ENCODE peak calls at places on chromosomes 13 and 19, in seven cellular contexts. W is body of pancreas, H is suprapubic skin, A is fibroblast of lung, O is SK-N-SH, L is fibroblast of pulmonary artery, D is AG10803. X is an unnamed sample.

GRCh38 chr19:49988007-49988406 is 27.0 kb upstream of the SIGLEC11 start:
- DNase-seq in O (no peak), H (no peak), D (no peak), W (no peak), A (no peak), L (no peak), X (no peak)

GRCh38 chr13:90084684-90085290 is 1262.7 kb upstream of the MIR17HG start:
- DNase-seq in H (no peak), L (peak), D (peak), O (no peak), A (peak), W (no peak), X (no peak)

GRCh38 chr19:43432866-43433673 is 18.4 kb downstream of the TEX101 start:
- DNase-seq in L (peak), A (peak), D (peak), H (no peak), W (peak), O (peak), X (peak)

GRCh38 chr19:47723573-47723923 is 10.3 kb downstream of the EHD2 start:
- DNase-seq in W (peak), A (peak), O (no peak), D (peak), L (peak), H (no peak), X (no peak)

GRCh38 chr19:47633516-47633915 is 24.6 kb downstream of the BICRA start:
- DNase-seq in L (no peak), A (no peak), W (no peak), H (no peak), D (no peak), O (no peak), X (no peak)

GRCh38 chr19:20565321-20566018 is at the start of gene ZNF737:
- DNase-seq in A (peak), W (peak), L (peak), H (peak), O (peak), D (peak), X (peak)

GRCh38 chr19:10617409-10618121 is 7.8 kb upstream of the SLC44A2 start:
- DNase-seq in L (peak), H (no peak), O (peak), D (peak), W (no peak), A (peak), X (no peak)

GRCh38 chr19:4745986-4746385 is 22.3 kb upstream of the DPP9 start:
- DNase-seq in L (no peak), D (no peak), H (no peak), A (no peak), O (no peak), W (no peak), X (no peak)

GRCh38 chr13:97242755-97243497 is 20.8 kb downstream of the MBNL2 start:
- DNase-seq in W (no peak), L (no peak), D (no peak), H (no peak), A (no peak), O (no peak), X (no peak)

GRCh38 chr13:75372517-75372916 is 109.5 kb downstream of the TBC1D4 start:
- DNase-seq in A (no peak), H (no peak), O (peak), D (peak), L (peak), W (peak), X (peak)

GRCh38 chr13:73622375-73622774 is 511.8 kb downstream of the KLF12 start:
- DNase-seq in L (peak), D (no peak), W (no peak), A (no peak), O (no peak), H (no peak), X (no peak)

GRCh38 chr13:83272076-83272475 is 610.2 kb downstream of the SLITRK1 start:
- DNase-seq in H (no peak), O (no peak), A (no peak), L (peak), D (no peak), W (no peak), X (no peak)

GRCh38 chr19:6297202-6297601 is 17.4 kb upstream of the MLLT1 start:
- DNase-seq in D (no peak), A (no peak), H (no peak), W (no peak), L (no peak), O (no peak), X (peak)

GRCh38 chr19:4715529-4716221 is 8.0 kb downstream of the DPP9 start:
- DNase-seq in A (no peak), L (no peak), O (peak), D (no peak), W (peak), H (no peak), X (no peak)

GRCh38 chr13:27383104-27383921 is 41.1 kb upstream of the GTF3A start:
- DNase-seq in H (no peak), D (no peak), W (peak), A (no peak), O (no peak), L (no peak), X (no peak)

GRCh38 chr13:112685856-112686255 is 4.0 kb upstream of the ATP11A start:
- DNase-seq in A (no peak), D (no peak), O (no peak), W (peak), L (no peak), H (peak), X (no peak)

GRCh38 chr19:47719047-47719885 is 6.0 kb downstream of the EHD2 start:
- DNase-seq in W (peak), O (peak), H (peak), D (peak), L (peak), A (peak), X (no peak)

GRCh38 chr13:110305949-110306339 is 1.0 kb downstream of the COL4A1 start:
- DNase-seq in O (no peak), A (peak), H (peak), L (peak), W (no peak), D (peak), X (no peak)

GRCh38 chr13:64900039-64900438 is 2330.1 kb downstream of the PCDH9 start:
- DNase-seq in H (no peak), W (no peak), D (no peak), A (no peak), O (no peak), L (no peak), X (no peak)

GRCh38 chr19:8030906-8031305 is 21.7 kb upstream of the CCL25 start:
- DNase-seq in W (no peak), A (no peak), O (no peak), L (no peak), D (no peak), H (no peak), X (no peak)

GRCh38 chr19:34994286-34994642 is 5.9 kb upstream of the GRAMD1A start:
- DNase-seq in O (no peak), D (no peak), H (no peak), W (no peak), A (no peak), L (no peak), X (no peak)

GRCh38 chr13:113407103-113407530 is 43.2 kb upstream of the GRTP1 start:
- DNase-seq in A (no peak), L (no peak), D (no peak), W (no peak), O (no peak), H (peak), X (no peak)

GRCh38 chr13:35694549-35695233 is 218.2 kb upstream of the MAB21L1 start:
- DNase-seq in A (no peak), D (no peak), H (peak), O (no peak), L (no peak), W (no peak), X (no peak)

GRCh38 chr13:44386932-44387556 is 13.4 kb downstream of the SERP2 start:
- DNase-seq in H (no peak), A (no peak), O (no peak), W (no peak), L (no peak), D (no peak), X (no peak)

GRCh38 chr19:50379602-50380001 is 3.3 kb downstream of the NR1H2 start:
- DNase-seq in A (no peak), L (no peak), O (no peak), D (no peak), W (no peak), H (no peak), X (no peak)

GRCh38 chr19:49570138-49570856 is 10.1 kb downstream of the NOSIP start:
- DNase-seq in A (peak), W (peak), H (no peak), L (peak), O (peak), D (peak), X (peak)

GRCh38 chr13:42696191-42696590 is 85.2 kb upstream of the FAM216B start:
- DNase-seq in A (peak), D (peak), O (no peak), H (no peak), W (no peak), L (peak), X (no peak)

GRCh38 chr19:4455742-4456565 is 1.6 kb downstream of the UBXN6 start:
- DNase-seq in O (peak), H (no peak), W (peak), L (peak), A (peak), D (peak), X (no peak)

GRCh38 chr19:9156304-9156703 is 16.1 kb downstream of the ZNF317 start:
- DNase-seq in H (no peak), A (no peak), W (no peak), O (no peak), L (no peak), D (no peak), X (no peak)

GRCh38 chr13:51946163-51946669 is 65.0 kb downstream of the ATP7B start:
- DNase-seq in D (no peak), H (no peak), A (no peak), L (no peak), O (no peak), W (no peak), X (no peak)

GRCh38 chr19:38543807-38544568 is 73.8 kb downstream of the MAP4K1 start:
- DNase-seq in O (peak), L (peak), D (peak), A (peak), H (no peak), W (peak), X (peak)

GRCh38 chr13:102686024-102686423 is 8.8 kb downstream of the METTL21C start:
- DNase-seq in W (no peak), A (no peak), O (no peak), D (no peak), L (no peak), H (no peak), X (no peak)

GRCh38 chr19:3434630-3435553 is 45.4 kb downstream of the SMIM24 start:
- DNase-seq in H (peak), D (peak), L (peak), O (peak), A (peak), W (peak), X (peak)

GRCh38 chr19:3433313-3433712 is 47.0 kb downstream of the SMIM24 start:
- DNase-seq in O (no peak), L (no peak), A (no peak), W (no peak), D (no peak), H (no peak), X (no peak)

GRCh38 chr19:3431760-3432397 is 48.4 kb downstream of the SMIM24 start:
- DNase-seq in L (no peak), O (no peak), A (no peak), H (no peak), D (no peak), W (no peak), X (no peak)

DNA sequence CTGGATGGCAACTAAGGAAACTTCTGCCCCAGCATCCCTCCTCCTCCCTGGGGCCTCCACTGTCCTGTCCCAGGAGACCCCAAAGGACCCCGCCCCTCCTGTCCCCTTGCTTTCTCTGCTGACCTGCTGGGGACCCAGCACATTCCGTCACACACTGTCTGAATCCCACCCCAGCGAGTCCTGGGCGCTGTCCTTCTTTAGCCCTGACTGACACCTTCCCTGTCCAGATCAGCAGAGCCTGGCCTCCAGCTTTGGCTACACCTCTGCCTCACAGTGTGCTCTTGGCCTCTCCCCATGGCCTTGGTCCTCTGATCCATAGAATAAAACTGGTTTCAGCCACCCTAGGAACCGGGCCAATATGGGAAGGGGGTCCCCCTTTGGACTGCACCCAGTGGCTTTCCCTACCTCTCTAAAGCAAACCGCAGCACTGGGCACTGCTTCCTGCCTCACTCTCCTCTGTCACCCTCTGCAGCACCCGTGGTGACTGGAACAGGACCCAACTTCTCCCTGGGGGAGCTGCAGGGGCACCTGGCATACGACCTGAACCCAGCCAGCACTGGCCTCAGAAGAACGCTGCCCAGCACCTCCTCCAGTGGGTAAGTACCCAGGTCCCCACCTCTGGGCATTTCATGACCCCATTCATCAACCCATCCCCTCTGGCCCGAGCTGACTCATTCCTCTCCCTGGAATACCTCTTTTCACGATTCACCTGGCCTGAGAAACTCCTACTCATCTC is 46.4 kb downstream of the SMIM24 start:
- DNase-seq in D (no peak), L (no peak), H (no peak), W (no peak), A (no peak), O (no peak), X (no peak)
- H3K4me3 ChIP-seq in D (no peak), L (no peak), H (peak), W (no peak), A (no peak), O (no peak), X (peak)

DNA sequence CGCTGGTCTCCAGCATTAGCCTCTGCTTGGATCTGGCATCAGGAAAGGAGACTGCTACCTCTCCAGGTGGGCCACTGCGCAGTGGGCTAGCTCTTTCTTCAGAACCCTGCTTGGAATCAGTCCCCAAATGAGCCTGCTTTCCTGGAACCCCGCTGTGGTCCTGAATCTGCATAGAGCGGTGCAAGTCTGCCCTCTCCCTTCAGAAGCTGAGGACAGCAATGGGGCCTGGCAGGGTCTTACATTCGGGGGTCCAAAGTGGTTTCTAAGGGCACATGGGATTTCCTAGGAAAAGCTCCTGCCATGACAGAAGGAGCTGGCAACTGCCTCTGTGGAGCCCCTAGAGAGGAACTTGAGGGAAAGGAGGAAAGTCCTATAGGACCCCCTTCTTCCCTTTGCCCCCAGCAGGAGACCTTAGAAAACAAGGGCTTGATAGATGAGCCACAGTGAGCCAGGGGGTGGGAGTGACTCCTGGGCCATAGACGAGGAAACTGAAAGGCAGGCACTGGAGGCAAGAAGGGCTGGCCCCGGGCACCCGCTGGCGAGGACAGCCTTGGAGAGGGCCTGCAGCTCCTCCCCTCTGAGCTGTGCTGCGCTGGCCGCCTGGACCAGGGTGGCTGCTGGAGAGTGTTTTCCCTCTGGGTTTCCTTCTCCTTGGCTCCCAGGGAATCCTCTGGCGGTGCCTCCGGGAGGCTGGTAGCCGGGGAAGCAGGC is 1.4 kb upstream of the VSTM2B start:
- DNase-seq in W (no peak), L (no peak), A (no peak), O (no peak), H (no peak), D (no peak), X (no peak)
- H3K4me3 ChIP-seq in W (no peak), L (no peak), A (no peak), O (no peak), H (no peak), D (no peak), X (no peak)

GRCh38 chr19:2912306-2912705 is 11.6 kb downstream of the ZNF57 start:
- DNase-seq in W (no peak), D (no peak), O (no peak), L (no peak), H (no peak), A (no peak), X (no peak)

GRCh38 chr19:2923510-2923909 is 21.3 kb downstream of the ZNF77 start:
- DNase-seq in O (no peak), W (peak), D (peak), L (peak), H (no peak), A (peak), X (no peak)

GRCh38 chr19:2922987-2923386 is 21.8 kb downstream of the ZNF77 start:
- DNase-seq in A (peak), L (peak), W (peak), O (no peak), H (no peak), D (no peak), X (no peak)

DNA sequence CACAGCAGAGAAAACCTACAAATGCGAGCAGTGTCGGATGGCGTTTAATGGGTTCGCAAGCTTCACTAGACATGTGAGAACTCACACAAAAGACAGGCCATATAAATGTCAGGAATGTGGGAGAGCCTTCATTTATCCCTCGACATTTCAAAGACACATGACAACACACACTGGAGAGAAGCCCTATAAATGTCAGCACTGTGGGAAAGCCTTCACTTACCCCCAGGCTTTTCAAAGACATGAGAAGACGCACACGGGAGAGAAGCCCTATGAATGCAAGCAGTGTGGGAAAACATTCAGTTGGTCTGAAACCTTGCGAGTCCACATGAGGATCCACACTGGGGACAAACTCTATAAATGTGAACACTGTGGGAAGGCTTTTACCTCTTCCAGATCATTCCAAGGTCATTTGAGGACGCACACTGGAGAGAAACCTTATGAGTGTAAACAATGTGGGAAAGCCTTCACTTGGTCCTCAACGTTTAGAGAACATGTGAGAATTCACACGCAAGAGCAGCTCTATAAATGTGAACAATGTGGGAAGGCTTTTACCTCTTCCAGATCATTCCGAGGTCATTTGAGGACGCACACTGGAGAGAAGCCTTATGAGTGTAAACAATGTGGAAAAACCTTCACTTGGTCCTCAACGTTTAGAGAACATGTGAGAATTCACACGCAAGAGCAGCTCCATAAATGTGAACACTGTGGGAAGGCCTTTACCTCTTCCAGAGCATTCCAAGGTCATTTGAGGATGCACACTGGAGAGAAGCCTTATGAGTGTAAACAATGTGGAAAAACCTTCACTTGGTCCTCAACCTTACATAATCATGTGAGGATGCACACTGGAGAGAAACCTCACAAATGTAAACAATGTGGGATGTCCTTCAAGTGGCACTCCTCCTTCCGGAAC is 16.8 kb downstream of the ZNF57 start:
- DNase-seq in L (no peak), D (no peak), O (no peak), W (no peak), H (no peak), A (no peak), X (no peak)
- H3K4me3 ChIP-seq in L (no peak), D (no peak), O (peak), W (no peak), H (no peak), A (no peak), X (no peak)

GRCh38 chr19:18666304-18666703 is 17.2 kb upstream of the CRTC1 start:
- DNase-seq in H (no peak), L (no peak), O (no peak), A (no peak), D (no peak), W (no peak), X (no peak)
- H3K4me3 ChIP-seq in H (no peak), L (no peak), O (no peak), A (no peak), D (no peak), W (no peak), X (no peak)

DNA sequence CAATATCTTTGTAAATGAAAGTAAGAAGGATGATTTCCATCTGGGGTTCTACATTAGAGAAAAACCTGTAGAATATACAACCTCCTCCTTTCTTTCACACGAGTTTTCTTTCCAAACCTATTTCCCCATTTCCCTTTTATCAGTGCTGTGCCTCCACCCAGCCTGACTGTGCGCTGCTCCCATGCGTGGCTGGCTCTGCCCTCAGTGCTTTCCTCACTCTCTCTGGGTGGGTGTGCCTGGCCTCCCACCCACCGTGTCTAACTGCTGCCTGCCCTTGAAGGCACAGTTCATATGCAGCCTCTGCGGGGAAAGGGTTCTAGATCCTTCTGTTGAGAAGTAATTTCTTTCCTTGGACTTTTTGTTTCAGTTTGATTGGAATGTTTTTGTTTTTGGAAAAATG is 70.7 kb downstream of the PCCA start:
- DNase-seq in H (no peak), O (no peak), D (no peak), W (no peak), L (no peak), A (no peak), X (no peak)
- H3K4me3 ChIP-seq in H (no peak), O (no peak), D (no peak), W (no peak), L (no peak), A (no peak), X (no peak)

GRCh38 chr13:60396008-60396782 is 825 bp upstream of the TDRD3 start:
- DNase-seq in L (peak), W (peak), O (peak), A (peak), H (peak), D (peak), X (peak)
- H3K4me3 ChIP-seq in L (peak), W (peak), O (peak), A (peak), H (peak), D (peak), X (peak)

GRCh38 chr19:3045885-3046603 is 16.3 kb downstream of the TLE5 start:
- DNase-seq in A (no peak), O (no peak), W (no peak), D (no peak), L (no peak), H (no peak), X (no peak)

GRCh38 chr19:3048190-3048533 is 14.1 kb downstream of the TLE5 start:
- DNase-seq in H (no peak), L (no peak), W (no peak), A (no peak), O (no peak), D (no peak), X (no peak)

GRCh38 chr19:3047307-3048189 is 14.7 kb downstream of the TLE5 start:
- DNase-seq in A (peak), O (peak), H (peak), W (peak), D (peak), L (peak), X (peak)

GRCh38 chr19:3049089-3049488 is 13.2 kb downstream of the TLE5 start:
- DNase-seq in L (no peak), A (no peak), H (no peak), W (no peak), O (no peak), D (no peak), X (no peak)

GRCh38 chr19:3046621-3047306 is 15.5 kb downstream of the TLE5 start:
- DNase-seq in O (peak), D (no peak), W (peak), L (peak), H (no peak), A (no peak), X (no peak)
- H3K4me3 ChIP-seq in O (peak), D (no peak), W (no peak), L (no peak), H (peak), A (no peak), X (no peak)